ENCODE peak calls at places on chromosomes 2 and 18, in six cellular contexts. U is ovary, E is upper lobe of left lung, Q is suprapubic skin, K is sigmoid colon, V is tibial nerve. O is an unnamed sample. For H3K4me1 and H3K36me3, the result is how much of the 10 kb centered on the place peaks cover.

GRCh38 chr2:225582355-225583116 is 183.0 kb downstream of the NYAP2 start:
- DNase-seq in V (no peak), E (peak), Q (no peak), U (no peak), K (no peak), O (no peak)

GRCh38 chr2:85713836-85714235 is 19.7 kb downstream of the GNLY start:
- DNase-seq in K (no peak), U (no peak), Q (no peak), E (no peak), V (no peak), O (no peak)

GRCh38 chr2:219404954-219405353 is 13.2 kb upstream of the DES start:
- DNase-seq in Q (no peak), E (no peak), K (peak), U (no peak), V (no peak), O (no peak)

GRCh38 chr2:8889978-8890377 is 52.6 kb upstream of the KIDINS220 start:
- DNase-seq in U (no peak), V (no peak), K (no peak), Q (no peak), E (no peak), O (no peak)

GRCh38 chr2:156334496-156335478 is 2.3 kb upstream of the NR4A2 start:
- DNase-seq in K (peak), Q (peak), V (peak), U (peak), E (peak), O (peak)

GRCh38 chr2:235332240-235332890 is 161.5 kb upstream of the AGAP1 start:
- DNase-seq in U (no peak), V (no peak), K (no peak), Q (no peak), E (no peak), O (no peak)

GRCh38 chr2:180925700-180926099 is 54.7 kb upstream of the UBE2E3 start:
- DNase-seq in U (no peak), K (no peak), V (no peak), E (no peak), Q (no peak), O (no peak)

GRCh38 chr2:224574423-224575084 is 10.6 kb downstream of the CUL3 start:
- DNase-seq in E (no peak), K (no peak), Q (no peak), V (no peak), U (no peak), O (no peak)

GRCh38 chr18:48600746-48601090 is 61.9 kb downstream of the CTIF start:
- DNase-seq in U (no peak), E (no peak), V (no peak), K (no peak), Q (no peak), O (no peak)

GRCh38 chr2:71526975-71527374 is 73.6 kb downstream of the DYSF start:
- DNase-seq in E (no peak), K (peak), U (no peak), V (no peak), Q (peak), O (no peak)

GRCh38 chr2:234193977-234194563 is 143.6 kb downstream of the SPP2 start:
- DNase-seq in V (no peak), E (no peak), U (no peak), Q (no peak), K (no peak), O (no peak)

GRCh38 chr2:120919771-120920437 is 184.2 kb downstream of the GLI2 start:
- DNase-seq in K (no peak), Q (no peak), V (no peak), U (peak), E (no peak), O (no peak)

GRCh38 chr2:216071452-216071851 is 10.2 kb downstream of the PECR start:
- DNase-seq in V (no peak), E (no peak), U (no peak), Q (no peak), K (no peak), O (no peak)

GRCh38 chr2:46984642-46985476 is 69.3 kb upstream of the MCFD2 start:
- DNase-seq in U (peak), K (peak), Q (peak), E (no peak), V (peak), O (peak)
- H3K4me1 ChIP-seq in U (under half), K (half or more), Q (half or more), E (half or more), V (half or more), O (half or more)

DNA sequence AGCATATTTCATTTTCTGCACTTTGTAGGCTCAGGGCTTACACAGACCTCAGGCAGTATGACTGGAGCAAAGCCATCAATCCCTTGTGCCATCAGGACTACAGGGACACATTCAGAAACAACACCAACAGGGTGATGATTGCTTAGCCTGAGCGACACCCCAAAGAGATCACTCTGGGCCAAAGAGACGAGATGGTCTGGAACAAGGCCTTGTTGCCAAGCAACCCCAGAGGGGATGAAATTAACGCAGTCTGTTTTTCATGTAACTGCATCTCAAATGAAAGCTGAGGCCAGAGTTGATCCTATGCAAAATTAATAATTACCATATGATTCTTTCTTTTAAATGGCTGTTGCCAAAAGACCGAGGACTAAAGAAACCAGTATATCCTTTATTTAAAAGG is 20.2 kb upstream of the B3GNT2 start:
- DNase-seq in U (no peak), K (no peak), E (no peak), V (no peak), Q (no peak), O (no peak)
- H3K36me3 ChIP-seq in U (under half), K (under half), E (under half), V (under half), Q (under half), O (under half)

DNA sequence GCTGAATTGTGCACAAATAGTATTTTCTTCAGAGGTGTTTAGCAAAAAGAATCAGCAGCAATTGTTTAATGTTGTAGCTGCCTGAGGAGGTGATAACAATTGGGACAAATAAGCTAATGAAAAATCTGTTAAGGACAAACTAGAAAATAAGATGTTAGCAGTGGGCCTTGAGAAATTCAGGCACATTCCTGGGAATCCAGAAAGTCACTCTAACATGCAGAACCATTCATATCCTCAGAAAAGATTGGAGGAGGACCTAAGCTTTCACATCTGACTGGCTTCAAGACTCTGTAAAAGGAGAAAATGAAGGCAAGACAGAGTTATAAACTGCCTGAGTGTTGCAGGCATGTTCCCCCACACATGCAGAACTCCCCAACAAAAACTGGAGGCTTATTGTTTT is 353.5 kb upstream of the RGPD4 start:
- DNase-seq in E (no peak), K (no peak), U (no peak), Q (no peak), V (no peak), O (no peak)
- TF ChIP-seq EP300 in E (no peak), K (no peak), U (no peak), Q (no peak), V (no peak), O (no peak)

GRCh38 chr2:40531359-40531758 is 79.5 kb upstream of the SLC8A1 start:
- DNase-seq in Q (no peak), V (no peak), K (no peak), E (no peak), U (no peak), O (no peak)
- H3K4me1 ChIP-seq in Q (under half), V (under half), K (under half), E (under half), U (under half), O (under half)

DNA sequence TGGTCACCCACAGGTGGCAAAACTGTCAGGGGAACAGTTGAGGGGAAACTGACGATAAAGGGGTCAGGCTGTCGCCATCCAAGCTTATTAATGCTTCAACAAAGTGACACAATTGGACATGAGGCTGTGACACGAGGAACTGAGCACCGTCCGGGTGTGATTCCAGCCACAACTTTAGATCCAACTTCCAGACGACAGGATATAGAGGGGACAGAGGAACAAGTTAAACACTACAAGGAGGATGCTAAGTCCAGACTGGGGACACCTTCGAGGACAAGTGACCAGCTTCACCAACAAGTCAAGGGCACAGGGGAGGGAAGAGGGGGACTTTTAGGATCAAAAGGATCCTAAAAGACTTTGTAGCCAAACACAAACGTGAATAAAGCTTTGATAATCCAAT is 23.8 kb downstream of the BOK start:
- DNase-seq in K (no peak), Q (no peak), E (no peak), U (no peak), V (no peak), O (no peak)
- H3K36me3 ChIP-seq in K (half or more), Q (half or more), E (under half), U (under half), V (half or more), O (under half)

GRCh38 chr2:25878361-25879132 is at the start of gene ASXL2:
- DNase-seq in Q (peak), K (peak), U (peak), V (peak), E (peak), O (peak)
- TF ChIP-seq EP300 in Q (no peak), K (no peak), U (no peak), V (no peak), E (peak), O (no peak)

DNA sequence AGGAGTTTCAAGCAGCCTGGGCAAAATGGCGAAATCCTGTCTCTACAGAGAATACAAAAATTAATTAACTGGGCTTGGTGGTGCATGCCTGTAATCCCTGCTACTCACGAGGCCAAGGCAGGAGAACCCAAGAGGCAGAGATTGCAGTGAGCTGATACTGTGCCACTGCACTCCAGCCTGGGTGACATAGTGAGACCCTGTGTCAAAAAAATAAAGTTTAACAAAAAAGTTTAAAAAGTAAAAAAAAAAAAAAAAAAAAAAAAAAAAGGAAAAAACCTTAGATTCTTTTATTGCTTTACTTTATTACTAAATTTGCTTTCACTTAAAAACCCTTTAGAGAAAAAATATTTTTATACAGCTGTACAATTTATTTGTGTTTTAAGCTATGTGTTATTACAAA is 10.7 kb downstream of the CREB1 start:
- DNase-seq in E (no peak), Q (no peak), K (no peak), U (no peak), V (no peak), O (no peak)
- H3K4me1 ChIP-seq in E (under half), Q (under half), K (under half), U (under half), V (under half), O (under half)

GRCh38 chr2:237380768-237381167 is 33.2 kb downstream of the COL6A3 start:
- DNase-seq in Q (no peak), K (no peak), V (no peak), E (no peak), U (no peak), O (no peak)
- H3K36me3 ChIP-seq in Q (under half), K (half or more), V (under half), E (under half), U (under half), O (under half)

DNA sequence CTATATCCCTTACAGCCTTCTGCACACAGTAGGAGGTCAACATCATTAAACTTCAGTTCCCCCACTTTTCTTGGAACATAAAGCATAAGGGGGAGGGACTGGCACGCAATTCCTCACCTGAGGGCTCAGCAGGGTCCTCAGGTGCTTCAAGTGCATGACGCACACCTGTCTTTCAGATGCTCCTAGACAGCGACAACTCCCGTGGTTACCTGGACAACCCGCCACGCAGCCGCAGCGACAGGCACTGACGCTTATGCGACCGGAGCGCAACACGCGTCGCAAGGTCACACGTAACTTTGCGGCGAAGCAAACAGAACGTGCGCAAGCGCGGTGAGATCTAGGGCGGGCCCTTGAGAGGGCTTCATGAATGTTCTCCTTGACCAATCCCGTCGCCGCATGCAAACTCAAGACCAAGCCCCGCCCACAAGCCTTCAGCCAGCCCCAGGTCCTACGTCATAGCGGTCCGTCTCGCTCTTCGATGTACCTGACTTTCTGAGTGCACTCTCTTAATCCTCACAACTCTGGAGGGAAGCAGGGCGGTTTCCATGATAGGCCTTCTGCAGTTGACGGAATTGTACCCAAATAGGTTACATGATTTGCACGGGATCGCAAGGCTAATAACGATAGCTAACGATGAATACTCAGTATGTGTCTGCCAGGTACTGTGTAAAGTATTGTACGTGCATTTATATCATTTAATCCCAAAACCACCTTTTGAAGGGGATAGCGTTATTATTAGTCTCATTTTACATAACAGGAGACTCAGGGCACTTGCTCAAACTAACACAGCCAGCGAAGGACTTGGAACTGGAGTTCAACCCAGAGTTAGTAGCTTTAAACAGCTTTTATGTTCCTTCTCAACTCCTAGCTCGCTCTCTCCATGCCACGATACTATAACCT is at the start of gene IFT172:
- DNase-seq in V (peak), K (peak), E (peak), U (peak), Q (peak), O (peak)
- TF ChIP-seq EP300 in V (peak), K (no peak), E (peak), U (no peak), Q (no peak), O (no peak)

O was measured in transverse colon.